ENCODE peak calls at places on chromosomes 3 and 15, in eight cellular contexts. One of them, this sample, is unnamed.

GRCh38 chr3:141393151-141394076 is 25.1 kb downstream of the ZBTB38 start:
- DNase-seq in activated CD4-positive, alpha-beta T cell treated with anti-CD3 and anti-CD28 coated beads, Interleukin-2, amount 10 ng/mL, durations not matched to agents 7 days and 5 days: no peak
- DNase-seq in RCC 7860: no peak
- DNase-seq in CD4-positive, alpha-beta memory T cell: no peak
- DNase-seq in stimulated activated CD8-positive, alpha-beta memory T cell treated with anti-CD3 and anti-CD28 coated beads, Interleukin-7, amount 100 ng/mL, for 1 hour: no peak
- DNase-seq in T-helper 1 cell: no peak
- DNase-seq in AG08395: no peak
- DNase-seq in T-helper 17 cell: no peak
- DNase-seq in this sample: peak; percentile 65

GRCh38 chr3:189512039-189512438 is 119.2 kb upstream of the TP63 start:
- DNase-seq in stimulated activated CD8-positive, alpha-beta memory T cell treated with anti-CD3 and anti-CD28 coated beads, Interleukin-7, amount 100 ng/mL, for 1 hour: no peak
- DNase-seq in RCC 7860: no peak
- DNase-seq in T-helper 1 cell: no peak
- DNase-seq in AG08395: no peak
- DNase-seq in CD4-positive, alpha-beta memory T cell: no peak
- DNase-seq in activated CD4-positive, alpha-beta T cell treated with anti-CD3 and anti-CD28 coated beads, Interleukin-2, amount 10 ng/mL, durations not matched to agents 7 days and 5 days: no peak
- DNase-seq in T-helper 17 cell: no peak
- DNase-seq in this sample: no peak

GRCh38 chr3:151316267-151316991 is at the start of gene GPR87:
- DNase-seq in stimulated activated CD8-positive, alpha-beta memory T cell treated with anti-CD3 and anti-CD28 coated beads, Interleukin-7, amount 100 ng/mL, for 1 hour: no peak
- DNase-seq in T-helper 17 cell: no peak
- DNase-seq in AG08395: no peak
- DNase-seq in CD4-positive, alpha-beta memory T cell: no peak
- DNase-seq in activated CD4-positive, alpha-beta T cell treated with anti-CD3 and anti-CD28 coated beads, Interleukin-2, amount 10 ng/mL, durations not matched to agents 7 days and 5 days: peak; percentile 7
- DNase-seq in RCC 7860: peak; percentile 74
- DNase-seq in T-helper 1 cell: no peak
- DNase-seq in this sample: peak; percentile 63

GRCh38 chr15:62835351-62835750 is 207.2 kb upstream of the TPM1 start:
- DNase-seq in CD4-positive, alpha-beta memory T cell: no peak
- DNase-seq in T-helper 1 cell: no peak
- DNase-seq in activated CD4-positive, alpha-beta T cell treated with anti-CD3 and anti-CD28 coated beads, Interleukin-2, amount 10 ng/mL, durations not matched to agents 7 days and 5 days: no peak
- DNase-seq in AG08395: no peak
- DNase-seq in stimulated activated CD8-positive, alpha-beta memory T cell treated with anti-CD3 and anti-CD28 coated beads, Interleukin-7, amount 100 ng/mL, for 1 hour: no peak
- DNase-seq in RCC 7860: no peak
- DNase-seq in T-helper 17 cell: no peak
- DNase-seq in this sample: no peak

GRCh38 chr3:194536883-194537637 is 50.3 kb upstream of the ATP13A3 start:
- DNase-seq in RCC 7860: peak; percentile 55
- DNase-seq in AG08395: no peak
- DNase-seq in stimulated activated CD8-positive, alpha-beta memory T cell treated with anti-CD3 and anti-CD28 coated beads, Interleukin-7, amount 100 ng/mL, for 1 hour: no peak
- DNase-seq in CD4-positive, alpha-beta memory T cell: no peak
- DNase-seq in T-helper 17 cell: no peak
- DNase-seq in activated CD4-positive, alpha-beta T cell treated with anti-CD3 and anti-CD28 coated beads, Interleukin-2, amount 10 ng/mL, durations not matched to agents 7 days and 5 days: no peak
- DNase-seq in T-helper 1 cell: no peak
- DNase-seq in this sample: peak; percentile 69

GRCh38 chr3:170751083-170751893 is 118.7 kb downstream of the RPL22L1 start:
- DNase-seq in T-helper 1 cell: no peak
- DNase-seq in RCC 7860: peak; percentile 75
- DNase-seq in AG08395: peak; percentile 71
- DNase-seq in T-helper 17 cell: no peak
- DNase-seq in activated CD4-positive, alpha-beta T cell treated with anti-CD3 and anti-CD28 coated beads, Interleukin-2, amount 10 ng/mL, durations not matched to agents 7 days and 5 days: no peak
- DNase-seq in CD4-positive, alpha-beta memory T cell: no peak
- DNase-seq in stimulated activated CD8-positive, alpha-beta memory T cell treated with anti-CD3 and anti-CD28 coated beads, Interleukin-7, amount 100 ng/mL, for 1 hour: no peak
- DNase-seq in this sample: peak; percentile 94

GRCh38 chr3:112362221-112362620 is 29.3 kb downstream of the CD200 start:
- DNase-seq in T-helper 1 cell: no peak
- DNase-seq in AG08395: no peak
- DNase-seq in activated CD4-positive, alpha-beta T cell treated with anti-CD3 and anti-CD28 coated beads, Interleukin-2, amount 10 ng/mL, durations not matched to agents 7 days and 5 days: no peak
- DNase-seq in T-helper 17 cell: no peak
- DNase-seq in stimulated activated CD8-positive, alpha-beta memory T cell treated with anti-CD3 and anti-CD28 coated beads, Interleukin-7, amount 100 ng/mL, for 1 hour: no peak
- DNase-seq in CD4-positive, alpha-beta memory T cell: no peak
- DNase-seq in RCC 7860: no peak
- DNase-seq in this sample: no peak

GRCh38 chr3:182104811-182105316 is 393.1 kb downstream of the SOX2 start:
- DNase-seq in T-helper 17 cell: no peak
- DNase-seq in activated CD4-positive, alpha-beta T cell treated with anti-CD3 and anti-CD28 coated beads, Interleukin-2, amount 10 ng/mL, durations not matched to agents 7 days and 5 days: no peak
- DNase-seq in RCC 7860: no peak
- DNase-seq in CD4-positive, alpha-beta memory T cell: no peak
- DNase-seq in stimulated activated CD8-positive, alpha-beta memory T cell treated with anti-CD3 and anti-CD28 coated beads, Interleukin-7, amount 100 ng/mL, for 1 hour: no peak
- DNase-seq in T-helper 1 cell: no peak
- DNase-seq in AG08395: no peak
- DNase-seq in this sample: no peak

GRCh38 chr3:78919021-78919755 is 848.6 kb downstream of the ROBO1 start:
- DNase-seq in stimulated activated CD8-positive, alpha-beta memory T cell treated with anti-CD3 and anti-CD28 coated beads, Interleukin-7, amount 100 ng/mL, for 1 hour: no peak
- DNase-seq in T-helper 17 cell: no peak
- DNase-seq in CD4-positive, alpha-beta memory T cell: no peak
- DNase-seq in T-helper 1 cell: no peak
- DNase-seq in RCC 7860: peak; percentile 60
- DNase-seq in activated CD4-positive, alpha-beta T cell treated with anti-CD3 and anti-CD28 coated beads, Interleukin-2, amount 10 ng/mL, durations not matched to agents 7 days and 5 days: no peak
- DNase-seq in AG08395: peak; percentile 52
- DNase-seq in this sample: no peak

GRCh38 chr15:60044636-60045273 is 40.6 kb downstream of the FOXB1 start:
- DNase-seq in T-helper 17 cell: no peak
- DNase-seq in AG08395: no peak
- DNase-seq in RCC 7860: no peak
- DNase-seq in stimulated activated CD8-positive, alpha-beta memory T cell treated with anti-CD3 and anti-CD28 coated beads, Interleukin-7, amount 100 ng/mL, for 1 hour: no peak
- DNase-seq in CD4-positive, alpha-beta memory T cell: peak; percentile 38
- DNase-seq in activated CD4-positive, alpha-beta T cell treated with anti-CD3 and anti-CD28 coated beads, Interleukin-2, amount 10 ng/mL, durations not matched to agents 7 days and 5 days: peak; percentile 67
- DNase-seq in T-helper 1 cell: no peak
- DNase-seq in this sample: no peak

GRCh38 chr3:175716451-175716850 is 857.3 kb downstream of the NAALADL2 start:
- DNase-seq in CD4-positive, alpha-beta memory T cell: no peak
- DNase-seq in T-helper 17 cell: no peak
- DNase-seq in RCC 7860: no peak
- DNase-seq in T-helper 1 cell: no peak
- DNase-seq in AG08395: no peak
- DNase-seq in activated CD4-positive, alpha-beta T cell treated with anti-CD3 and anti-CD28 coated beads, Interleukin-2, amount 10 ng/mL, durations not matched to agents 7 days and 5 days: no peak
- DNase-seq in stimulated activated CD8-positive, alpha-beta memory T cell treated with anti-CD3 and anti-CD28 coated beads, Interleukin-7, amount 100 ng/mL, for 1 hour: no peak
- DNase-seq in this sample: no peak

GRCh38 chr3:152419748-152420147 is 151.0 kb downstream of the MBNL1 start:
- DNase-seq in stimulated activated CD8-positive, alpha-beta memory T cell treated with anti-CD3 and anti-CD28 coated beads, Interleukin-7, amount 100 ng/mL, for 1 hour: no peak
- DNase-seq in T-helper 1 cell: no peak
- DNase-seq in T-helper 17 cell: no peak
- DNase-seq in CD4-positive, alpha-beta memory T cell: no peak
- DNase-seq in activated CD4-positive, alpha-beta T cell treated with anti-CD3 and anti-CD28 coated beads, Interleukin-2, amount 10 ng/mL, durations not matched to agents 7 days and 5 days: no peak
- DNase-seq in AG08395: no peak
- DNase-seq in RCC 7860: no peak
- DNase-seq in this sample: no peak